ENCODE peak calls at places on chromosomes 11 and 22, in four cellular contexts. K is lung microvascular endothelial cell, N is EH, T is NCI-H1417. R is an unnamed sample.

GRCh38 chr22:32702421-32702820 is 99.1 kb upstream of the TIMP3 start:
- DNase-seq in N (no peak), T (no peak), K (no peak), R (no peak)

GRCh38 chr11:206516-207212 is 535 bp downstream of the BET1L start:
- DNase-seq in K (peak), T (no peak), N (peak), R (no peak)

GRCh38 chr11:123624974-123625373 is 29.4 kb downstream of the SCN3B start:
- DNase-seq in N (peak), T (no peak), K (no peak), R (no peak)

GRCh38 chr11:69870772-69871171 is 51.6 kb upstream of the FGF3 start:
- DNase-seq in N (no peak), K (no peak), T (no peak), R (no peak)

GRCh38 chr11:88421530-88421929 is 84.0 kb upstream of the CTSC start:
- DNase-seq in K (no peak), T (no peak), N (peak), R (no peak)

GRCh38 chr11:13668957-13669521 is 571 bp downstream of the FAR1 start:
- DNase-seq in K (peak), T (peak), N (peak), R (no peak)

GRCh38 chr11:119218141-119218878 is 12.2 kb downstream of the CBL start:
- DNase-seq in T (no peak), K (no peak), N (peak), R (no peak)

GRCh38 chr22:31748490-31748889 is 1.4 kb downstream of the PRR14L start:
- DNase-seq in K (no peak), T (no peak), N (peak), R (no peak)

GRCh38 chr11:46332568-46333128 is 14.6 kb upstream of the DGKZ start:
- DNase-seq in K (no peak), N (no peak), T (peak), R (no peak)

GRCh38 chr22:19761500-19762314 is 1.1 kb downstream of the TBX1 start:
- DNase-seq in K (peak), N (no peak), T (no peak), R (no peak)

GRCh38 chr11:125110996-125111340 is 458 bp downstream of the TMEM218 start:
- DNase-seq in T (no peak), K (no peak), N (peak), R (no peak)

GRCh38 chr11:114159320-114159719 is 99.8 kb downstream of the ZBTB16 start:
- DNase-seq in T (peak), N (no peak), K (peak), R (no peak)

GRCh38 chr11:48109046-48109666 is 107.5 kb upstream of the OR4B1 start:
- DNase-seq in T (peak), K (peak), N (peak), R (no peak)

GRCh38 chr22:27241430-27242110 is 560.0 kb downstream of the MN1 start:
- DNase-seq in T (no peak), K (peak), N (peak), R (peak)

GRCh38 chr22:40728731-40729189 is 49.5 kb downstream of the MCHR1 start:
- DNase-seq in T (peak), K (no peak), N (peak), R (no peak)

GRCh38 chr22:19756288-19757128 is 4.1 kb upstream of the TBX1 start:
- DNase-seq in T (no peak), N (peak), K (peak), R (no peak)

GRCh38 chr11:117314840-117315239 is 1.2 kb downstream of the BACE1 start:
- DNase-seq in K (peak), T (peak), N (peak), R (no peak)

GRCh38 chr22:39433476-39434242 is 23.2 kb upstream of the MGAT3 start:
- DNase-seq in N (no peak), T (no peak), K (no peak), R (peak)

GRCh38 chr22:41816871-41817270 is 16.0 kb upstream of the SREBF2 start:
- DNase-seq in N (no peak), K (no peak), T (no peak), R (no peak)

GRCh38 chr22:41021039-41021654 is 70.0 kb downstream of the RBX1 start:
- DNase-seq in N (peak), T (peak), K (no peak), R (no peak)

GRCh38 chr22:35417606-35418005 is 17.7 kb downstream of the MCM5 start:
- DNase-seq in T (no peak), N (no peak), K (no peak), R (no peak)

GRCh38 chr11:11263238-11264030 is 89.6 kb downstream of the CSNK2A3 start:
- DNase-seq in K (peak), N (peak), T (peak), R (no peak)

GRCh38 chr11:119196833-119197483 is 9.2 kb upstream of the CBL start:
- DNase-seq in N (peak), K (peak), T (peak), R (peak)

GRCh38 chr11:122108192-122108799 is 7.7 kb downstream of the BLID start:
- DNase-seq in N (peak), K (peak), T (no peak), R (no peak)

R was measured in hypothalamus.